ENCODE peak calls at places on chromosomes 2 and 18, in seven cellular contexts. Y is mesenchymal stem cell, K is HCT116, R is tibial nerve, P is HTR-8/SVneo, C is OCI-M1, B is breast epithelium. J is an unnamed sample.
A peak's percentile ranks its signal among the peaks of the same experiment; 100 is the strongest.

GRCh38 chr2:42141687-42142475 is 27.3 kb upstream of the EML4 start:
- DNase-seq in Y (peak; percentile 85), K (no peak), R (peak; percentile 49), P (no peak), C (peak; percentile 65), B (no peak), J (peak; percentile 96)

GRCh38 chr2:100285691-100286090 is 36.6 kb downstream of the LONRF2 start:
- DNase-seq in Y (peak; percentile 83), K (peak; percentile 31), R (no peak), P (no peak), C (no peak), B (no peak), J (no peak)

GRCh38 chr2:204380141-204380881 is 165.0 kb upstream of the PARD3B start:
- DNase-seq in Y (no peak), K (no peak), R (no peak), P (no peak), C (no peak), B (no peak), J (no peak)

GRCh38 chr2:119439574-119440500 is 8.2 kb downstream of the TMEM37 start:
- DNase-seq in Y (no peak), K (no peak), R (no peak), P (no peak), C (no peak), B (no peak), J (no peak)

GRCh38 chr2:162198239-162198638 is 45.0 kb downstream of the FAP start:
- DNase-seq in Y (peak; percentile 35), K (no peak), R (no peak), P (no peak), C (no peak), B (no peak), J (no peak)

GRCh38 chr2:106159867-106160785 is 34.0 kb downstream of the UXS1 start:
- DNase-seq in Y (no peak), K (no peak), R (no peak), P (no peak), C (no peak), B (no peak), J (no peak)

GRCh38 chr2:128414946-128415767 is 96.5 kb upstream of the HS6ST1 start:
- DNase-seq in Y (no peak), K (no peak), R (no peak), P (no peak), C (no peak), B (no peak), J (no peak)

GRCh38 chr18:3830604-3831003 is 380.6 kb downstream of the TGIF1 start:
- DNase-seq in Y (no peak), K (no peak), R (no peak), P (no peak), C (no peak), B (no peak), J (no peak)

GRCh38 chr2:70828115-70828514 is 7.5 kb downstream of the CD207 start:
- DNase-seq in Y (no peak), K (no peak), R (no peak), P (no peak), C (no peak), B (no peak), J (no peak)

GRCh38 chr18:8912348-8913057 is 190.0 kb upstream of the NDUFV2 start:
- DNase-seq in Y (no peak), K (no peak), R (no peak), P (no peak), C (no peak), B (no peak), J (peak; percentile 62)

GRCh38 chr18:3151379-3152264 is 68.1 kb downstream of the MYOM1 start:
- DNase-seq in Y (peak; percentile 48), K (no peak), R (no peak), P (peak; percentile 36), C (peak; percentile 75), B (no peak), J (no peak)

GRCh38 chr2:223889133-223889769 is 51.9 kb upstream of the AP1S3 start:
- DNase-seq in Y (no peak), K (no peak), R (no peak), P (no peak), C (no peak), B (no peak), J (no peak)

GRCh38 chr2:73281244-73281643 is 3.0 kb downstream of the FBXO41 start:
- DNase-seq in Y (no peak), K (no peak), R (no peak), P (no peak), C (no peak), B (no peak), J (no peak)

GRCh38 chr2:72915907-72916742 is 1.2 kb upstream of the EMX1 start:
- DNase-seq in Y (peak; percentile 42), K (no peak), R (no peak), P (no peak), C (no peak), B (no peak), J (peak; percentile 84)

GRCh38 chr2:47070155-47070919 is 84.8 kb downstream of the STPG4 start:
- DNase-seq in Y (peak; percentile 81), K (no peak), R (no peak), P (no peak), C (no peak), B (no peak), J (no peak)

GRCh38 chr2:237951878-237952277 is 14.9 kb upstream of the UBE2F start:
- DNase-seq in Y (no peak), K (no peak), R (no peak), P (no peak), C (no peak), B (no peak), J (no peak)